ENCODE peak calls at places on chromosomes 12 and 14, in ten cellular contexts. V is mammary epithelial cell; J is CD8-positive, alpha-beta T cell; Q is Panc1; R is right atrium auricular region; E is tibial nerve; U is CD4-positive, CD25-positive, alpha-beta regulatory T cell; L is CD4-positive, alpha-beta memory T cell; T is DND-41; M is Peyer's patch. G is an unnamed sample.
A peak's percentile ranks its signal among the peaks of the same experiment; 100 is the strongest.

GRCh38 chr12:82805812-82806497 is 119.2 kb downstream of the TMTC2 start:
- DNase-seq in V (peak; percentile 48), E (no peak), Q (no peak), U (no peak), J (no peak), L (no peak), R (no peak), M (no peak), T (no peak), G (no peak)

GRCh38 chr12:46942579-46942978 is 116.8 kb upstream of the SLC38A4 start:
- DNase-seq in J (no peak), M (no peak), R (no peak), V (peak; percentile 78), U (no peak), L (no peak), Q (peak; percentile 73), E (no peak), T (no peak), G (no peak)

GRCh38 chr12:121124402-121125109 is 8.1 kb upstream of the P2RX7 start:
- DNase-seq in M (no peak), V (peak; percentile 97), L (no peak), U (no peak), E (no peak), R (no peak), T (no peak), J (no peak), Q (peak; percentile 67), G (no peak)

GRCh38 chr12:3034067-3034750 is 43.0 kb upstream of the TSPAN9 start:
- DNase-seq in R (peak; percentile 65), Q (no peak), T (peak; percentile 61), V (peak; percentile 46), U (peak; percentile 53), M (peak; percentile 73), J (no peak), E (peak; percentile 31), L (no peak), G (peak; percentile 91)

GRCh38 chr14:104082807-104083206 is 2.7 kb upstream of the ASPG start:
- DNase-seq in M (peak; percentile 74), R (no peak), Q (no peak), V (no peak), J (no peak), L (no peak), E (no peak), T (no peak), U (no peak), G (no peak)

GRCh38 chr14:104680806-104681688 is 8.4 kb upstream of the INF2 start:
- DNase-seq in L (no peak), M (peak; percentile 91), Q (no peak), R (no peak), U (no peak), V (peak; percentile 89), E (no peak), T (no peak), J (no peak), G (peak; percentile 86)

GRCh38 chr12:56160160-56160763 is 2.1 kb downstream of the MYL6 start:
- DNase-seq in J (peak; percentile 76), E (no peak), R (no peak), L (peak; percentile 85), M (peak; percentile 81), Q (no peak), U (peak; percentile 78), T (peak; percentile 49), V (peak; percentile 54), G (no peak)

GRCh38 chr14:81516941-81517797 is 16.5 kb downstream of the SEL1L start:
- DNase-seq in R (no peak), T (no peak), L (no peak), U (no peak), V (no peak), E (no peak), Q (no peak), J (no peak), M (no peak), G (no peak)

GRCh38 chr14:66610154-66610563 is 102.2 kb downstream of the GPHN start:
- DNase-seq in R (no peak), E (no peak), T (peak; percentile 19), U (peak; percentile 30), Q (no peak), J (no peak), L (peak; percentile 39), M (no peak), V (no peak), G (peak; percentile 84)

GRCh38 chr12:105109465-105110212 is 2.1 kb downstream of the WASHC4 start:
- DNase-seq in T (no peak), L (no peak), J (no peak), R (no peak), V (no peak), U (peak; percentile 44), Q (no peak), E (no peak), M (peak; percentile 61), G (peak; percentile 60)

GRCh38 chr12:77062846-77063461 is 2.4 kb downstream of the E2F7 start:
- DNase-seq in V (no peak), T (no peak), M (peak; percentile 46), U (no peak), E (no peak), J (no peak), R (no peak), Q (peak; percentile 64), L (no peak), G (no peak)

GRCh38 chr14:38078393-38078792 is 129.3 kb upstream of the SSTR1 start:
- DNase-seq in U (peak; percentile 75), Q (no peak), V (no peak), M (peak; percentile 65), L (peak; percentile 91), J (peak; percentile 82), R (no peak), T (peak; percentile 58), E (no peak), G (peak; percentile 44)

GRCh38 chr14:21486640-21487087 is 9.7 kb downstream of the TOX4 start:
- DNase-seq in Q (no peak), V (no peak), M (no peak), R (no peak), J (no peak), E (no peak), U (no peak), T (no peak), L (no peak), G (no peak)

GRCh38 chr14:70934502-70935134 is 27.4 kb downstream of the PCNX1 start:
- DNase-seq in M (no peak), V (peak; percentile 45), T (no peak), R (no peak), J (no peak), Q (no peak), E (no peak), U (peak; percentile 69), L (no peak), G (no peak)

GRCh38 chr12:132505852-132506219 is 15.9 kb downstream of the FBRSL1 start:
- DNase-seq in L (no peak), Q (no peak), E (no peak), R (no peak), J (no peak), M (no peak), U (no peak), V (no peak), T (no peak), G (no peak)
- H3K4me1 ChIP-seq in L (peaks cover 57% of the 10 kb centered on the region), Q (peaks cover 48% of the 10 kb centered on the region), E (peaks cover 56% of the 10 kb centered on the region), R (peaks cover 70% of the 10 kb centered on the region), J (peaks cover 63% of the 10 kb centered on the region), M (peaks cover 41% of the 10 kb centered on the region), U (peaks cover 56% of the 10 kb centered on the region), V (peaks cover 5% of the 10 kb centered on the region), T (no peaks in the 10 kb centered on the region), G (peaks cover 9% of the 10 kb centered on the region)

GRCh38 chr12:43004908-43005307 is 415.4 kb upstream of the PRICKLE1 start:
- DNase-seq in Q (no peak), M (no peak), E (no peak), V (no peak), T (no peak), U (no peak), R (no peak), L (no peak), J (no peak), G (no peak)
- H3K27ac ChIP-seq in Q (no peak overlapping the region), M (no peak overlapping the region), E (no peak overlapping the region), V (no peak overlapping the region), T (no peak overlapping the region), U (no peak overlapping the region), R (no peak overlapping the region), L (no peak overlapping the region), J (no peak overlapping the region), G (no peak overlapping the region)

GRCh38 chr14:26905219-26905618 is 307.4 kb upstream of the NOVA1 start:
- DNase-seq in Q (no peak), L (no peak), E (no peak), J (no peak), M (no peak), V (no peak), T (no peak), U (no peak), R (no peak), G (no peak)
- H3K9me3 ChIP-seq in Q (no peaks in the 10 kb centered on the region), L (no peaks in the 10 kb centered on the region), E (no peaks in the 10 kb centered on the region), J (no peaks in the 10 kb centered on the region), M (no peaks in the 10 kb centered on the region), V (peaks cover 9% of the 10 kb centered on the region), T (no peaks in the 10 kb centered on the region), U (peaks cover 7% of the 10 kb centered on the region), R (peaks cover 6% of the 10 kb centered on the region), G (peaks cover 68% of the 10 kb centered on the region)

DNA sequence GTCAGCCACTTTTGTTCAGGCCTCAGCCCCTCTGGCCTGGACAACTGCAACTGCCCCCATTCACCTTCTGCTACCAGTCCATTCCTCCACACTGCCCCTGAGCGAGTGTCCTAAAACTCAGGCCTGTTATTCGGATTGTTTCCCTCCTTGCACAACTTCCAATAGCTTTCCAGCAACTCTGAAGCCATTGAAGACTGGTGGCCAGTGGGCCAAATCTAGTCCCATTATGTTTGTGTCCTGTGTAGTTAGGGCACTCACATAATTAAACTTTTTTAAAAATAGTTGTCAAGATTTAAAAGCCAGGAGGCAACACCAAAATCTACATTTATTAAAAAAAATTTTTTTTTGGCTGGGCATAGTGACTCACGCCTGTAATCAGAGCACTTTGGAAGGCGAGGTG is 17.8 kb upstream of the FIGNL2 start:
- DNase-seq in V (no peak), L (no peak), M (no peak), T (no peak), J (no peak), R (no peak), Q (no peak), U (no peak), E (no peak), G (no peak)
- H3K4me1 ChIP-seq in V (peaks cover 9% of the 10 kb centered on the region), L (peaks cover 9% of the 10 kb centered on the region), M (peaks cover 14% of the 10 kb centered on the region), T (no peaks in the 10 kb centered on the region), J (peaks cover 19% of the 10 kb centered on the region), R (peaks cover 33% of the 10 kb centered on the region), Q (no peaks in the 10 kb centered on the region), U (peaks cover 6% of the 10 kb centered on the region), E (peaks cover 28% of the 10 kb centered on the region), G (no peaks in the 10 kb centered on the region)

G was measured in Karpas-422.